ENCODE peak calls at places on chromosomes 7 and 10, in seven cellular contexts. One of them, this sample, is unnamed.

GRCh38 chr10:44193567-44194220 is 191.2 kb downstream of the CXCL12 start:
- DNase-seq in HCT116: no peak
- DNase-seq in SK-N-SH: no peak
- DNase-seq in GM12878: no peak
- DNase-seq in K562: no peak
- DNase-seq in H1: no peak
- DNase-seq in HepG2: no peak
- DNase-seq in this sample: no peak

GRCh38 chr7:139360210-139360947 is 685 bp downstream of the LUC7L2 start:
- DNase-seq in HCT116: peak
- DNase-seq in SK-N-SH: peak
- DNase-seq in GM12878: peak
- DNase-seq in K562: peak
- DNase-seq in H1: peak
- DNase-seq in HepG2: peak
- DNase-seq in this sample: peak

GRCh38 chr7:105990141-105990540 is 27.1 kb downstream of the CDHR3 start:
- DNase-seq in HCT116: no peak
- DNase-seq in SK-N-SH: no peak
- DNase-seq in GM12878: no peak
- DNase-seq in K562: no peak
- DNase-seq in H1: no peak
- DNase-seq in HepG2: no peak
- DNase-seq in this sample: no peak

GRCh38 chr7:29866490-29866930 is 60.2 kb downstream of the WIPF3 start:
- DNase-seq in HCT116: no peak
- DNase-seq in SK-N-SH: no peak
- DNase-seq in GM12878: no peak
- DNase-seq in K562: no peak
- DNase-seq in H1: no peak
- DNase-seq in HepG2: no peak
- DNase-seq in this sample: no peak

GRCh38 chr10:37053476-37053875 is 71.9 kb upstream of the ANKRD30A start:
- DNase-seq in HCT116: no peak
- DNase-seq in SK-N-SH: no peak
- DNase-seq in GM12878: no peak
- DNase-seq in K562: no peak
- DNase-seq in H1: no peak
- DNase-seq in HepG2: no peak
- DNase-seq in this sample: no peak

GRCh38 chr7:101927389-101928306 is 110.2 kb downstream of the CUX1 start:
- DNase-seq in HCT116: no peak
- DNase-seq in SK-N-SH: no peak
- DNase-seq in GM12878: no peak
- DNase-seq in K562: no peak
- DNase-seq in H1: no peak
- DNase-seq in HepG2: no peak
- DNase-seq in this sample: no peak

GRCh38 chr7:26626156-26626555 is 238.2 kb downstream of the SKAP2 start:
- DNase-seq in HCT116: no peak
- DNase-seq in SK-N-SH: no peak
- DNase-seq in GM12878: no peak
- DNase-seq in K562: no peak
- DNase-seq in H1: peak
- DNase-seq in HepG2: no peak
- DNase-seq in this sample: no peak

GRCh38 chr7:116152276-116152675 is 58.1 kb upstream of the TES start:
- DNase-seq in HCT116: no peak
- DNase-seq in SK-N-SH: no peak
- DNase-seq in GM12878: no peak
- DNase-seq in K562: no peak
- DNase-seq in H1: no peak
- DNase-seq in HepG2: no peak
- DNase-seq in this sample: no peak

GRCh38 chr10:93280121-93280698 is 201.9 kb downstream of the MYOF start:
- DNase-seq in HCT116: no peak
- DNase-seq in SK-N-SH: no peak
- DNase-seq in GM12878: no peak
- DNase-seq in K562: no peak
- DNase-seq in H1: peak
- DNase-seq in HepG2: no peak
- DNase-seq in this sample: no peak

GRCh38 chr7:119761776-119762175 is 511.2 kb upstream of the KCND2 start:
- DNase-seq in HCT116: no peak
- DNase-seq in SK-N-SH: no peak
- DNase-seq in GM12878: no peak
- DNase-seq in K562: no peak
- DNase-seq in H1: no peak
- DNase-seq in HepG2: no peak
- DNase-seq in this sample: no peak

GRCh38 chr7:23486002-23486773 is 15.9 kb upstream of the IGF2BP3 start:
- DNase-seq in HCT116: no peak
- DNase-seq in SK-N-SH: no peak
- DNase-seq in GM12878: no peak
- DNase-seq in K562: no peak
- DNase-seq in H1: peak
- DNase-seq in HepG2: no peak
- DNase-seq in this sample: no peak

GRCh38 chr7:23487670-23488069 is 17.4 kb upstream of the IGF2BP3 start:
- DNase-seq in HCT116: no peak
- DNase-seq in SK-N-SH: no peak
- DNase-seq in GM12878: no peak
- DNase-seq in K562: no peak
- DNase-seq in H1: no peak
- DNase-seq in HepG2: peak
- DNase-seq in this sample: no peak

GRCh38 chr7:23491502-23491901 is 21.2 kb upstream of the IGF2BP3 start:
- DNase-seq in HCT116: no peak
- DNase-seq in SK-N-SH: no peak
- DNase-seq in GM12878: no peak
- DNase-seq in K562: no peak
- DNase-seq in H1: no peak
- DNase-seq in HepG2: no peak
- DNase-seq in this sample: no peak

GRCh38 chr7:23494009-23494408 is 23.7 kb upstream of the IGF2BP3 start:
- DNase-seq in HCT116: no peak
- DNase-seq in SK-N-SH: no peak
- DNase-seq in GM12878: no peak
- DNase-seq in K562: no peak
- DNase-seq in H1: no peak
- DNase-seq in HepG2: no peak
- DNase-seq in this sample: no peak

GRCh38 chr7:23490357-23491131 is 20.3 kb upstream of the IGF2BP3 start:
- DNase-seq in HCT116: no peak
- DNase-seq in SK-N-SH: peak
- DNase-seq in GM12878: no peak
- DNase-seq in K562: peak
- DNase-seq in H1: peak
- DNase-seq in HepG2: no peak
- DNase-seq in this sample: no peak
- TF ChIP-seq JUND in HCT116: no peak
- TF ChIP-seq JUND in SK-N-SH: no peak
- TF ChIP-seq JUND in GM12878: no peak
- TF ChIP-seq JUND in K562: no peak
- TF ChIP-seq JUND in H1: no peak
- TF ChIP-seq JUND in HepG2: no peak
- TF ChIP-seq JUND in this sample: no peak

GRCh38 chr10:103870503-103870902 is 15.1 kb upstream of the SH3PXD2A start:
- DNase-seq in HCT116: no peak
- DNase-seq in SK-N-SH: no peak
- DNase-seq in GM12878: no peak
- DNase-seq in K562: no peak
- DNase-seq in H1: no peak
- DNase-seq in HepG2: no peak
- DNase-seq in this sample: no peak
- TF ChIP-seq JUND in HCT116: no peak
- TF ChIP-seq JUND in SK-N-SH: no peak
- TF ChIP-seq JUND in GM12878: no peak
- TF ChIP-seq JUND in K562: no peak
- TF ChIP-seq JUND in H1: no peak
- TF ChIP-seq JUND in HepG2: no peak
- TF ChIP-seq JUND in this sample: no peak

GRCh38 chr7:128387216-128387615 is 22.6 kb downstream of the IMPDH1 start:
- DNase-seq in HCT116: no peak
- DNase-seq in SK-N-SH: peak
- DNase-seq in GM12878: no peak
- DNase-seq in K562: no peak
- DNase-seq in H1: no peak
- DNase-seq in HepG2: no peak
- DNase-seq in this sample: no peak

GRCh38 chr7:128381161-128381821 is 19.8 kb upstream of the PRRT4 start:
- DNase-seq in HCT116: peak
- DNase-seq in SK-N-SH: peak
- DNase-seq in GM12878: no peak
- DNase-seq in K562: peak
- DNase-seq in H1: peak
- DNase-seq in HepG2: no peak
- DNase-seq in this sample: no peak

GRCh38 chr7:128380807-128381130 is 19.3 kb upstream of the PRRT4 start:
- DNase-seq in HCT116: no peak
- DNase-seq in SK-N-SH: peak
- DNase-seq in GM12878: no peak
- DNase-seq in K562: no peak
- DNase-seq in H1: no peak
- DNase-seq in HepG2: no peak
- DNase-seq in this sample: no peak

GRCh38 chr7:128386415-128386925 is 23.3 kb downstream of the IMPDH1 start:
- DNase-seq in HCT116: no peak
- DNase-seq in SK-N-SH: peak
- DNase-seq in GM12878: no peak
- DNase-seq in K562: no peak
- DNase-seq in H1: no peak
- DNase-seq in HepG2: no peak
- DNase-seq in this sample: no peak

GRCh38 chr7:128383781-128384180 is 22.3 kb upstream of the PRRT4 start:
- DNase-seq in HCT116: no peak
- DNase-seq in SK-N-SH: peak
- DNase-seq in GM12878: no peak
- DNase-seq in K562: no peak
- DNase-seq in H1: no peak
- DNase-seq in HepG2: no peak
- DNase-seq in this sample: peak
- TF ChIP-seq JUND in HCT116: no peak
- TF ChIP-seq JUND in SK-N-SH: no peak
- TF ChIP-seq JUND in GM12878: no peak
- TF ChIP-seq JUND in K562: no peak
- TF ChIP-seq JUND in H1: no peak
- TF ChIP-seq JUND in HepG2: no peak
- TF ChIP-seq JUND in this sample: no peak

GRCh38 chr7:81308643-81309354 is 389.9 kb upstream of the SEMA3C start:
- DNase-seq in HCT116: no peak
- DNase-seq in SK-N-SH: peak
- DNase-seq in GM12878: no peak
- DNase-seq in K562: no peak
- DNase-seq in H1: no peak
- DNase-seq in HepG2: no peak
- DNase-seq in this sample: no peak
- TF ChIP-seq JUND in HCT116: no peak
- TF ChIP-seq JUND in SK-N-SH: no peak
- TF ChIP-seq JUND in GM12878: no peak
- TF ChIP-seq JUND in K562: no peak
- TF ChIP-seq JUND in H1: no peak
- TF ChIP-seq JUND in HepG2: no peak
- TF ChIP-seq JUND in this sample: no peak